ENCODE peak calls at places on chromosomes 11 and 22, in six cellular contexts. X is NB4; U is left ventricle myocardium inferior; I is activated CD4-positive, alpha-beta T cell treated with anti-CD3 and anti-CD28 coated beads, Interleukin-2, amount 10 ng/mL, durations not matched to agents 7 days and 5 days; R is stimulated activated naive CD4-positive, alpha-beta T cell treated with Interleukin-2 at 50 U/mL for 16 hours; Q is posterior vena cava. N is an unnamed sample.

GRCh38 chr11:59207988-59208432 is 4.7 kb downstream of the MPEG1 start:
- DNase-seq in X (peak), U (no peak), I (peak), R (peak), Q (no peak), N (peak)

GRCh38 chr22:28051787-28052356 is 132.8 kb upstream of the PITPNB start:
- DNase-seq in X (peak), U (peak), I (peak), R (no peak), Q (peak), N (peak)

GRCh38 chr22:20956258-20957117 is 10.6 kb upstream of the AIFM3 start:
- DNase-seq in X (no peak), U (no peak), I (no peak), R (no peak), Q (no peak), N (no peak)

GRCh38 chr22:30893434-30894370 is 74.9 kb downstream of the MORC2 start:
- DNase-seq in X (no peak), U (no peak), I (no peak), R (no peak), Q (no peak), N (no peak)

GRCh38 chr11:73913472-73913871 is 36.7 kb downstream of the PAAF1 start:
- DNase-seq in X (no peak), U (no peak), I (no peak), R (no peak), Q (no peak), N (no peak)

GRCh38 chr11:114197799-114198500 is 98.2 kb upstream of the NNMT start:
- DNase-seq in X (no peak), U (peak), I (no peak), R (no peak), Q (peak), N (peak)

GRCh38 chr11:126837581-126837980 is 163.0 kb downstream of the KIRREL3 start:
- DNase-seq in X (no peak), U (no peak), I (no peak), R (no peak), Q (no peak), N (no peak)

GRCh38 chr11:74493816-74494630 is 499 bp upstream of the LIPT2 start:
- DNase-seq in X (no peak), U (no peak), I (no peak), R (no peak), Q (no peak), N (no peak)

GRCh38 chr11:118319031-118319814 is 14.7 kb downstream of the CD3E start:
- DNase-seq in X (peak), U (no peak), I (no peak), R (no peak), Q (no peak), N (no peak)

N was measured in anterior cingulate cortex.